ENCODE peak calls at places on chromosomes 16 and 17, in five cellular contexts. E, Y, W, B and S are unnamed samples.
A peak's percentile ranks its signal among the peaks of the same experiment; 100 is the strongest.

GRCh38 chr16:565420-566330 is 1.1 kb upstream of the NHLRC4 start:
- DNase-seq in E (no peak), B (no peak), Y (no peak), W (peak; percentile 94), S (no peak)

GRCh38 chr17:39927928-39928867 is 666 bp downstream of the LRRC3C start:
- DNase-seq in B (peak; percentile 37), E (peak; percentile 46), W (no peak), Y (no peak), S (peak; percentile 21)

GRCh38 chr17:79413591-79413990 is 197.3 kb downstream of the RBFOX3 start:
- DNase-seq in E (no peak), W (no peak), B (no peak), Y (no peak), S (peak; percentile 47)

GRCh38 chr16:424623-425081 is 797 bp upstream of the RAB11FIP3 start:
- DNase-seq in Y (no peak), B (peak; percentile 51), W (peak; percentile 92), E (peak; percentile 40), S (peak; percentile 64)

GRCh38 chr16:85389679-85390470 is 223.2 kb upstream of the GSE1 start:
- DNase-seq in Y (no peak), W (peak; percentile 80), E (no peak), B (no peak), S (no peak)

GRCh38 chr17:12789976-12790805 is 893 bp downstream of the ARHGAP44 start:
- DNase-seq in Y (no peak), B (no peak), E (peak; percentile 27), W (no peak), S (no peak)

GRCh38 chr16:88062341-88062861 is 111.2 kb downstream of the BANP start:
- DNase-seq in B (peak; percentile 62), E (no peak), W (peak; percentile 99), Y (no peak), S (no peak)

GRCh38 chr17:8622191-8622590 is 8.3 kb downstream of the MYH10 start:
- DNase-seq in E (no peak), W (no peak), Y (no peak), B (no peak), S (no peak)

GRCh38 chr17:29569245-29569950 is 897 bp downstream of the TP53I13 start:
- DNase-seq in B (peak; percentile 43), Y (no peak), W (peak; percentile 94), E (no peak), S (peak; percentile 35)

GRCh38 chr16:67547423-67548264 is 14.7 kb upstream of the CTCF start:
- DNase-seq in B (no peak), W (peak; percentile 65), E (no peak), Y (no peak), S (no peak)

GRCh38 chr16:84543931-84544776 is 39.7 kb upstream of the MEAK7 start:
- DNase-seq in B (no peak), E (no peak), W (no peak), Y (no peak), S (no peak)

GRCh38 chr16:51510416-51510815 is 359.3 kb upstream of the SALL1 start:
- DNase-seq in E (no peak), W (no peak), B (no peak), Y (no peak), S (no peak)

GRCh38 chr17:64781394-64781793 is 119.3 kb upstream of the SMURF2 start:
- DNase-seq in Y (no peak), B (peak; percentile 57), W (peak; percentile 94), E (peak; percentile 67), S (no peak)

GRCh38 chr17:11986939-11987329 is 10.3 kb downstream of the ZNF18 start:
- DNase-seq in W (peak; percentile 78), E (no peak), Y (peak; percentile 32), B (peak; percentile 57), S (no peak)

GRCh38 chr16:76574651-76575050 is 297.4 kb downstream of the CNTNAP4 start:
- DNase-seq in E (no peak), W (no peak), Y (no peak), B (no peak), S (no peak)

GRCh38 chr17:16463341-16464000 is 28.5 kb downstream of the LRRC75A start:
- DNase-seq in E (peak; percentile 75), Y (no peak), W (peak; percentile 90), B (peak; percentile 26), S (no peak)

GRCh38 chr16:79077391-79077790 is 523.1 kb downstream of the MAF start:
- DNase-seq in E (no peak), W (no peak), B (no peak), Y (no peak), S (no peak)

GRCh38 chr17:68248886-68249872 is 1.3 kb downstream of the AMZ2 start:
- DNase-seq in W (no peak), B (peak; percentile 35), Y (no peak), E (no peak), S (no peak)

GRCh38 chr16:75273054-75273925 is 21.9 kb upstream of the BCAR1 start:
- DNase-seq in E (no peak), Y (no peak), W (peak; percentile 58), B (peak; percentile 62), S (peak; percentile 69)

GRCh38 chr17:29039764-29040598 is 3.0 kb upstream of the PIPOX start:
- DNase-seq in W (peak; percentile 94), B (peak; percentile 10), Y (no peak), E (no peak), S (peak; percentile 98)

GRCh38 chr16:86975445-86975844 is 341.7 kb downstream of the C16orf95 start:
- DNase-seq in W (peak; percentile 95), B (peak; percentile 69), E (no peak), Y (peak; percentile 89), S (peak; percentile 83)

GRCh38 chr16:89921699-89922476 is 1.3 kb upstream of the TUBB3 start:
- DNase-seq in B (peak; percentile 97), E (peak; percentile 58), Y (peak; percentile 78), W (peak; percentile 100), S (peak; percentile 100)

GRCh38 chr16:87939562-87940423 is 3.5 kb upstream of the CA5A start:
- DNase-seq in B (no peak), E (no peak), Y (no peak), W (no peak), S (no peak)

GRCh38 chr17:73304971-73305786 is 6.6 kb downstream of the CDC42EP4 start:
- DNase-seq in B (peak; percentile 96), W (peak; percentile 93), Y (peak; percentile 55), E (peak; percentile 54), S (peak; percentile 96)

DNA sequence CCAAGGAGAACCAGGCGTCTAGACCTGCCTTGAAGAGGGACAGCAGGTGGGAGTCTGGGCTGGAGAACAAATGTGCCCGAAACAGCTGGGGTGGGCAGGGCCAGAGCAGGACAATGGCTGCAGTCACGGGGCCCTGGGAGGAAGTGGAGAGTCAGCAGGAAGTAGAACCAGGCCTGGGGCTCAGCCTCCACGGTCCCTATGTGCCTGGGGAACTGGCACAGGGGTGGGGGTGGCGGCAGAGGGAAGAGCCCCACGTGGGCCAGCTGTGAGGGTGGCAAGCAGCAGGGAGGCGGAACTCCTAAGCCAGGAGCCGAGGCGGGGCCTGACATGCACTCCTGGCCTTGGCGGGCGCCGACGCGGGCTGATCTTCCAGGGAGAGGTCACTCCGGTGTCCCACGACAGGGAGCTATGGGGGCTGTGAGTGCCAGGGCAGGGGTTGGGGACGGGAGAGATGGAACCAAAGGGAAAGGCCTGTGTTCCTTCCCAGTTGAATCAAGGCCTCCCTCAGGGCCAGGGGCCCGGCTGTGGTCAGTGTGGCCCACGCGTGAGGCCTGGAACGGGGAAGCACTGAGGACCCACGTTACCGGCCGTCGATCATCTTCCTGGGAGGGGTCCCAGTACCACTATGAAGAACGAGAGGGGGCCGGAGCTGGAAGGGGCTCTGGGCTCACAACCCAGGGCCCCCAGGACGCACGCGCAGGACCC is 42.7 kb downstream of the TIMM22 start:
- DNase-seq in W (no peak), Y (no peak), E (peak; percentile 75), B (no peak), S (no peak)
- H3K4me3 ChIP-seq in W (no peak overlapping the region), Y (no peak overlapping the region), E (no peak overlapping the region), B (no peak overlapping the region), S (no peak overlapping the region)

DNA sequence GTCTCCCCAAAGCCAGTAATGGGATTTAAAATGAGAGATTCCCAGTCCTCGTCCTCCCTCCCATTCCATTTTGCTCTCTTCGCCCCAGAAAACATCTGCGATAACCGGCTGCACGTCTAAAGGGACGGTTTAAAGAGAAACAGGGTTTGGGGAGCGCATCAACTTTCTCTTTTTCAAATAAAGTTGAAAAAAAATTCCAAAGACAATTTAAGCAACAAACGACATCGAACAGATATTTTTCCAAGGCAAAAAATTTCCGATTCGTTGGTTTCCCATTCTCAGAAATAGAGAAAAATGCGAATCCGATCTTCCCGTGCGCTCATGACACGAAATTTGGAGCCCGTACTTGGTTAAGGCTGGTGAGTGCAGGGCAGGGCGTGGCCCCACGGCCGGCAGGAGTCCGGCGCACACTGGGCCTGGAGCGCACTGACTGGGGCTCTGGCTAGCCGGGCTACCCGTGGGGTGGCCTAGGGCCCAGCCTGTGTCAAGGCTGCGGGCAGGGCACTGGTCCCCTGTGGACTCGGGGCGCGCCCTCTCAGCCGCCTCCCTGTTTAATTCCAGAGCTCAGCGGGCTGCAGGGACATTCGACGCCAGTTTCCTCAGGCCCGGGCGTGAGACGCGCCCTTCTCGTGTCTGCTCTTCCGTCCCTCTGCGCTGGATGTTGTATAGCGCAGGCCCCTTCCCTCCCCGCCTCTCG is 17.8 kb upstream of the ZFHX3 start:
- DNase-seq in Y (no peak), B (peak; percentile 34), E (no peak), W (peak; percentile 84), S (peak; percentile 41)
- H3K27me3 ChIP-seq in Y (no peaks in the 10 kb centered on the region), B (no peaks in the 10 kb centered on the region), E (peaks cover 46% of the 10 kb centered on the region), W (no peaks in the 10 kb centered on the region), S (no peaks in the 10 kb centered on the region)

GRCh38 chr17:60493847-60494321 is 32.2 kb downstream of the APPBP2 start:
- DNase-seq in B (peak; percentile 78), W (no peak), E (no peak), Y (no peak), S (no peak)

GRCh38 chr17:60495260-60495659 is 30.8 kb downstream of the APPBP2 start:
- DNase-seq in B (no peak), W (no peak), Y (no peak), E (no peak), S (no peak)

GRCh38 chr17:60496051-60496450 is 30.0 kb downstream of the APPBP2 start:
- DNase-seq in B (no peak), Y (no peak), W (no peak), E (no peak), S (no peak)

GRCh38 chr17:60491771-60492170 is 34.3 kb downstream of the APPBP2 start:
- DNase-seq in B (no peak), E (no peak), W (no peak), Y (no peak), S (no peak)
- H3K9me3 ChIP-seq in B (peaks cover 7% of the 10 kb centered on the region), E (peaks cover 11% of the 10 kb centered on the region), W (no peaks in the 10 kb centered on the region), Y (peaks cover 9% of the 10 kb centered on the region), S (peaks cover 36% of the 10 kb centered on the region)

GRCh38 chr17:44383363-44383762 is 6.1 kb downstream of the ITGA2B start:
- DNase-seq in W (no peak), E (no peak), B (no peak), Y (no peak), S (no peak)

GRCh38 chr17:44384281-44384822 is 5.1 kb downstream of the ITGA2B start:
- DNase-seq in W (no peak), B (no peak), E (no peak), Y (no peak), S (no peak)

GRCh38 chr17:44384823-44385286 is 4.6 kb downstream of the ITGA2B start:
- DNase-seq in B (no peak), W (peak; percentile 79), E (no peak), Y (no peak), S (no peak)

GRCh38 chr17:44382917-44383316 is 6.5 kb downstream of the ITGA2B start:
- DNase-seq in B (no peak), E (no peak), W (no peak), Y (no peak), S (no peak)

DNA sequence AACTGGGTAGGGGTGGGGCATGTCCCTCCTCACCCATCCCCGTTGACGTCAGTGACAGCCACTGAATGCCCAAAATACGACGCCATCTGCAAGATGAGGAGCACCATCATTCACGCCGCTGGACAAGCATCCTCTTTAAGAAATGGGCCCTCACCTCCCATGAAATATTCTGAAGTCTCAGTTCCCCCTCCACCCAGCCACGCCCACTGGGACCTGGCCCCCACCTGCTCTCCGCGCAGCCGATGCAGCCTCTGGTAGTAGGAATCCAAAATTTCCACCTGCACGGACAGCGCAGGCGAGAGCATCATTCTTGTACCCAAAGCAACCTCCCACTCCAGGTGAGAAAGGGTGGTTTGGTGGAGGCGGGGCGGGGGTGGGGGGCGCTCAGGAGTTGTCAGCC is 5.6 kb downstream of the ITGA2B start:
- DNase-seq in E (no peak), Y (no peak), B (no peak), W (no peak), S (no peak)
- H3K4me3 ChIP-seq in E (no peak overlapping the region), Y (no peak overlapping the region), B (no peak overlapping the region), W (no peak overlapping the region), S (no peak overlapping the region)